ENCODE peak calls at places on chromosomes 5 and 9, in four cellular contexts. One of them, this sample, is unnamed.
A peak's percentile ranks its signal among the peaks of the same experiment; 100 is the strongest.

GRCh38 chr5:77003246-77003645 is 27.0 kb upstream of the AGGF1 start:
- DNase-seq in GM12878: no peak
- DNase-seq in HL-60: no peak
- DNase-seq in K562: no peak
- DNase-seq in this sample: no peak

GRCh38 chr9:74887041-74887980 is at the start of gene TRPM6:
- DNase-seq in GM12878: no peak
- DNase-seq in HL-60: peak; percentile 57
- DNase-seq in K562: no peak
- DNase-seq in this sample: no peak

GRCh38 chr5:172179032-172179989 is 8.7 kb downstream of the STK10 start:
- DNase-seq in GM12878: peak; percentile 71
- DNase-seq in HL-60: peak; percentile 65
- DNase-seq in K562: no peak
- DNase-seq in this sample: peak; percentile 51

GRCh38 chr5:146706321-146706972 is 172.1 kb downstream of the PPP2R2B start:
- DNase-seq in GM12878: no peak
- DNase-seq in HL-60: no peak
- DNase-seq in K562: no peak
- DNase-seq in this sample: no peak

GRCh38 chr9:99008187-99008586 is 64.5 kb downstream of the COL15A1 start:
- DNase-seq in GM12878: no peak
- DNase-seq in HL-60: no peak
- DNase-seq in K562: no peak
- DNase-seq in this sample: no peak

GRCh38 chr5:113043491-113043931 is 66.9 kb downstream of the DCP2 start:
- DNase-seq in GM12878: no peak
- DNase-seq in HL-60: no peak
- DNase-seq in K562: peak; percentile 23
- DNase-seq in this sample: no peak

GRCh38 chr9:108269421-108269820 is 586.4 kb downstream of the ACTL7B start:
- DNase-seq in GM12878: no peak
- DNase-seq in HL-60: peak; percentile 14
- DNase-seq in K562: no peak
- DNase-seq in this sample: no peak

GRCh38 chr9:127818574-127818973 is 15.9 kb downstream of the FPGS start:
- DNase-seq in GM12878: no peak
- DNase-seq in HL-60: no peak
- DNase-seq in K562: no peak
- DNase-seq in this sample: no peak

GRCh38 chr5:161966544-161966943 is 101.0 kb upstream of the GABRG2 start:
- DNase-seq in GM12878: no peak
- DNase-seq in HL-60: no peak
- DNase-seq in K562: no peak
- DNase-seq in this sample: no peak

GRCh38 chr9:18798518-18799290 is 234.3 kb downstream of the SAXO1 start:
- DNase-seq in GM12878: no peak
- DNase-seq in HL-60: no peak
- DNase-seq in K562: no peak
- DNase-seq in this sample: no peak

GRCh38 chr5:108193021-108193795 is 188.7 kb downstream of the FBXL17 start:
- DNase-seq in GM12878: no peak
- DNase-seq in HL-60: no peak
- DNase-seq in K562: no peak
- DNase-seq in this sample: no peak

GRCh38 chr9:4762889-4763521 is 22.0 kb upstream of the AK3 start:
- DNase-seq in GM12878: no peak
- DNase-seq in HL-60: peak; percentile 80
- DNase-seq in K562: peak; percentile 58
- DNase-seq in this sample: no peak

GRCh38 chr9:69936427-69936826 is 107.2 kb upstream of the MAMDC2 start:
- DNase-seq in GM12878: no peak
- DNase-seq in HL-60: no peak
- DNase-seq in K562: no peak
- DNase-seq in this sample: no peak

GRCh38 chr5:58458851-58459275 is 1.0 kb downstream of the PLK2 start:
- DNase-seq in GM12878: no peak
- DNase-seq in HL-60: no peak
- DNase-seq in K562: no peak
- DNase-seq in this sample: no peak

GRCh38 chr5:109694451-109694891 is 4.7 kb downstream of the MAN2A1 start:
- DNase-seq in GM12878: no peak
- DNase-seq in HL-60: no peak
- DNase-seq in K562: no peak
- DNase-seq in this sample: no peak

GRCh38 chr9:137015976-137016375 is 12.1 kb downstream of the ABCA2 start:
- DNase-seq in GM12878: no peak
- DNase-seq in HL-60: no peak
- DNase-seq in K562: no peak
- DNase-seq in this sample: no peak

DNA sequence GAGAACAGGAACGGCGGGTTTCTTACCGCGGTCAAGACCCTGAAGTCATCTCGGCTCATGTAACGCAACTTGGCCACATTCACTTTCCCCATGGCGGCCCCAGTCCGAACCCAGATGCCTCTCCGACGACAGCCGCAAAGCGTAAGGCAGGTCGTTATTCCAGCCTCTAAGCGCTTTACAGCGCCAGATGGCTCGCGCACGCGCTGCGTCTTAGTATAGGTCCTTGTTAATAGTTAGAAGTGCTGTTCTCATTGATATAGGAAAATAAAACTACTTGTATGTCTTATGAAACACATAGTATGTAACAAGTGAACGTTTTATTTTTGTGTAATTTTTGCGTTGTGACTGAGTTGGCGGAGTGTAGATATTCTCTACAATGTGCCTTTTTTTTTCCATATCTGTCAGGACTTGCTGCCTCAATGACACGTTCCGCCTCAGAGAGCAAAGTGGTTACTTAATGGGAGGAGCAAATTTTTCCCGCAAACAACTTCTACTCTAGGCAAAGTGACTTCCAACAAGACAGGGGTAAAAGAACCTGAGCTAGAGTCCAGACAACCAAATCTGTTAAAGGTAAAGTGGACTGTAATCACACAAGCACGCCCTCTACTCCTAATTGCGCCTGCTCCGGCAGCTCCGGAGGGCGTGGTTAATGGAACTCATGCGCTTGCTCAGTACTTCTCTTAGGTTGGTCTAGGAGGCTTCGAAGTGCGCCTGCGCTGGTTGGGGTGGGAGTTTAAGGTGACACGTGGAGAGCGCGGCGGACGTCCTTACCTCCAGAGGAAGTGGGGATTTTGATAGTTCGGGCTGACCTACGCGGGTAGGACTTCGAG is at the start of gene RIOK2:
- DNase-seq in GM12878: peak; percentile 96
- DNase-seq in HL-60: peak; percentile 83
- DNase-seq in K562: peak; percentile 88
- DNase-seq in this sample: peak; percentile 55
- TF ChIP-seq POLR2AphosphoS5 in GM12878: peak; percentile 83
- TF ChIP-seq POLR2AphosphoS5 in HL-60: peak; percentile 64
- TF ChIP-seq POLR2AphosphoS5 in K562: peak; percentile 73
- TF ChIP-seq POLR2AphosphoS5 in this sample: peak; percentile 84

GRCh38 chr9:8859416-8859815 is 1059.8 kb upstream of the DMAC1 start:
- DNase-seq in GM12878: no peak
- DNase-seq in HL-60: no peak
- DNase-seq in K562: no peak
- DNase-seq in this sample: no peak

GRCh38 chr9:8858250-8859161 is 1058.9 kb upstream of the DMAC1 start:
- DNase-seq in GM12878: no peak
- DNase-seq in HL-60: no peak
- DNase-seq in K562: no peak
- DNase-seq in this sample: no peak

GRCh38 chr9:8863064-8863463 is 1063.5 kb upstream of the DMAC1 start:
- DNase-seq in GM12878: no peak
- DNase-seq in HL-60: no peak
- DNase-seq in K562: no peak
- DNase-seq in this sample: no peak

GRCh38 chr9:8863886-8864881 is 1064.6 kb upstream of the DMAC1 start:
- DNase-seq in GM12878: no peak
- DNase-seq in HL-60: no peak
- DNase-seq in K562: no peak
- DNase-seq in this sample: no peak

DNA sequence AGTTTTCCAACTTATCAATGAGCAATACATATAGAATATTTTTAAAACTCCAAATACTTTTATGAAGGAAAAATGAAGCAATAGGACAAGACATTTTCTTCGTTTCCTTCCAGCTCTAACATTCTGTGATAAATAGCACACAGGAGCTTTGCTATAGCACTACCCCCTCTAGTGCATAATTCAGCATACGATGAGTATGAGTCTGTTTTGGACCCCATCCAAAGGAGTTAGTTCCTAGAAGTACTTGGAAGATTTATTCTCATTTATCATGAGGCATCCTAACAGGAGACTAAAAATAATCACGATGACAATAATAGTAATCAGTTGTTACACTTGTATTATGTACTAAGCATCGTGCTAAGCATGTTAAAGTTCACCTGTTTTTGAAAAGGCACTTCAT is 1061.3 kb upstream of the DMAC1 start:
- DNase-seq in GM12878: no peak
- DNase-seq in HL-60: no peak
- DNase-seq in K562: no peak
- DNase-seq in this sample: no peak
- TF ChIP-seq SPI1 in GM12878: no peak
- TF ChIP-seq SPI1 in HL-60: no peak
- TF ChIP-seq SPI1 in K562: no peak
- TF ChIP-seq SPI1 in this sample: no peak

GRCh38 chr5:99019254-99019653 is 90.4 kb upstream of the CHD1 start:
- DNase-seq in GM12878: no peak
- DNase-seq in HL-60: no peak
- DNase-seq in K562: no peak
- DNase-seq in this sample: no peak

GRCh38 chr5:99022250-99022649 is 93.4 kb upstream of the CHD1 start:
- DNase-seq in GM12878: no peak
- DNase-seq in HL-60: no peak
- DNase-seq in K562: no peak
- DNase-seq in this sample: no peak

GRCh38 chr5:99025298-99026045 is 96.7 kb upstream of the CHD1 start:
- DNase-seq in GM12878: no peak
- DNase-seq in HL-60: no peak
- DNase-seq in K562: no peak
- DNase-seq in this sample: no peak

GRCh38 chr5:99020698-99021048 is 91.9 kb upstream of the CHD1 start:
- DNase-seq in GM12878: no peak
- DNase-seq in HL-60: no peak
- DNase-seq in K562: no peak
- DNase-seq in this sample: no peak

GRCh38 chr5:99019812-99020697 is 91.2 kb upstream of the CHD1 start:
- DNase-seq in GM12878: no peak
- DNase-seq in HL-60: peak; percentile 16
- DNase-seq in K562: no peak
- DNase-seq in this sample: no peak
- TF ChIP-seq POLR2AphosphoS5 in GM12878: no peak
- TF ChIP-seq POLR2AphosphoS5 in HL-60: no peak
- TF ChIP-seq POLR2AphosphoS5 in K562: no peak
- TF ChIP-seq POLR2AphosphoS5 in this sample: no peak

GRCh38 chr9:94666364-94667099 is 27.2 kb upstream of the FBP1 start:
- DNase-seq in GM12878: no peak
- DNase-seq in HL-60: no peak
- DNase-seq in K562: no peak
- DNase-seq in this sample: no peak
- TF ChIP-seq SPI1 in GM12878: no peak
- TF ChIP-seq SPI1 in HL-60: no peak
- TF ChIP-seq SPI1 in K562: no peak
- TF ChIP-seq SPI1 in this sample: no peak

GRCh38 chr5:158462349-158463114 is 603.6 kb upstream of the CLINT1 start:
- DNase-seq in GM12878: no peak
- DNase-seq in HL-60: no peak
- DNase-seq in K562: no peak
- DNase-seq in this sample: no peak

GRCh38 chr5:158463188-158463587 is 604.2 kb upstream of the CLINT1 start:
- DNase-seq in GM12878: no peak
- DNase-seq in HL-60: no peak
- DNase-seq in K562: no peak
- DNase-seq in this sample: no peak

GRCh38 chr5:158463971-158464370 is 605.0 kb upstream of the CLINT1 start:
- DNase-seq in GM12878: no peak
- DNase-seq in HL-60: peak; percentile 86
- DNase-seq in K562: no peak
- DNase-seq in this sample: no peak

GRCh38 chr5:158464383-158464782 is 605.4 kb upstream of the CLINT1 start:
- DNase-seq in GM12878: no peak
- DNase-seq in HL-60: peak; percentile 23
- DNase-seq in K562: no peak
- DNase-seq in this sample: no peak

DNA sequence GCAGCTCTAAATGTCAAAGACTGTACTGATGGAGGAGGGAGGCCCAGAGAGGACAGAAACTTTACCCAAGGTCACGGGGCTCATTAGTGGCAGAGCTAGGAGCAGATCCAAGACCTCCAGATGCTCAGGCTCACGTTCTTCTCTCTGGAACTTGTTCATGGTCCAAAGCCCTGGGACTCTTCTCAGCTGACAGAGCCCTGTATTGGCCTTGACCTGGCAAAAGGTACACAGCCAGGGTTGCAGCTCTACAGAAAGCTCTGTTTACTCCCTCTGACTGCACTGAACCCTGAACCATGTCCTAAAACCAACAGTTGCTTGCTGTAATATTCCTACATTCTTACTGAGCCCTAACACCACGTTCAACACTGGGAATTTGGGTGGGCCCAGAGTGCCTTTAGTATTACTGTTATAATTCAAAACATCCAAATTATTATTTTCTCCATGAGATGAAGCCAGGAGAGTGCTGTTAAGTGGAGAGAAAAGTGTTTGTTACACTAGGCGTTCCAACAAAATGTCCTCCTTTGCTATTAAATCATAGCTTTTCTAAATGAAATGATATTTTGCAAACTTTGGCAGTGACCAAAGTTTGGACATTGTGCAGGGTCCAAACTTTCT is 602.4 kb upstream of the CLINT1 start:
- DNase-seq in GM12878: no peak
- DNase-seq in HL-60: no peak
- DNase-seq in K562: no peak
- DNase-seq in this sample: no peak
- TF ChIP-seq POLR2AphosphoS5 in GM12878: no peak
- TF ChIP-seq POLR2AphosphoS5 in HL-60: no peak
- TF ChIP-seq POLR2AphosphoS5 in K562: no peak
- TF ChIP-seq POLR2AphosphoS5 in this sample: no peak

DNA sequence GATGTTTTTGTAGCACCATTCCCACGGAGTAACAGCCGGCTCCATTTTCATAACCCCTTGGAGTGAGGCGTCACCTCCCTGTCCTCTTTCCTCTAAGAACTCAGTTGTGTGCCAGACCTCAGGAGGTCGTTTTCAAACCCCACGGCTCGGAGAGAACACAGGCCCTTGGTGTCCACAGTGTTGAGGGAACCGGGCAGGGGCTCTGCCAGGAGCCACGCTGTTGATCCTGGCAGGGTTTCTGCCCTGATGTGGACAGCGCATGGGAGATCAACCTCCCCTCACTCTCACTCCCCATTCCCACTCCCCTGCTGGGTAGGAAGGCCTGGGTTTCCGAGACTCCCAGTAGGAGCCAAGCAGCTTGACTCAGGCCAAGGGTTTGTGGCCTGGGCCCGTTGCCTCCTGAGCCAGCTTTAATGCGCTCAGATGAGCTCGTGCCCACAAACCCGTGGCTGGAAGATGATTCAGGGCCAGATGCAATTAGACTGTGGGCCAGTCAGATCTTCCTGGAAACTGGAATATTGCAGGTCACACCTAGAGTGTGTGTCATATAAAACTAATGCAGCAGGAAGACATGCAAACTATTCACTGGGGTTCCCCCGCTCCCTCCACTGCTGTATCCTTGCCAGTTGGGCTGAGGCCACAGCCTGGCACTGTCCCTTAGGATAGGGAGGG is 133.4 kb downstream of the SLC12A2 start:
- DNase-seq in GM12878: no peak
- DNase-seq in HL-60: no peak
- DNase-seq in K562: no peak
- DNase-seq in this sample: no peak
- TF ChIP-seq SPI1 in GM12878: no peak
- TF ChIP-seq SPI1 in HL-60: no peak
- TF ChIP-seq SPI1 in K562: no peak
- TF ChIP-seq SPI1 in this sample: no peak

This sample was measured in GM12891.